ENCODE peak calls at places on chromosomes 2 and 18, in ten cellular contexts. One of them, this sample, is unnamed.
A peak's percentile ranks its signal among the peaks of the same experiment; 100 is the strongest.

GRCh38 chr2:42128731-42129486 is 40.2 kb upstream of the EML4 start:
- DNase-seq in tibial nerve: no peak
- DNase-seq in sigmoid colon: no peak
- DNase-seq in K562: no peak
- DNase-seq in ovary: no peak
- DNase-seq in A549: no peak
- DNase-seq in transverse colon: no peak
- DNase-seq in suprapubic skin: no peak
- DNase-seq in H1: no peak
- DNase-seq in SK-N-SH: no peak
- DNase-seq in this sample: no peak

GRCh38 chr18:48921305-48922202 is 29.2 kb downstream of the SMAD7 start:
- DNase-seq in tibial nerve: no peak
- DNase-seq in sigmoid colon: peak; percentile 63
- DNase-seq in K562: no peak
- DNase-seq in ovary: no peak
- DNase-seq in A549: no peak
- DNase-seq in transverse colon: no peak
- DNase-seq in suprapubic skin: peak; percentile 58
- DNase-seq in H1: no peak
- DNase-seq in SK-N-SH: no peak
- DNase-seq in this sample: no peak

GRCh38 chr2:217805679-217806479 is 196.9 kb downstream of the TNS1 start:
- DNase-seq in tibial nerve: no peak
- DNase-seq in sigmoid colon: peak; percentile 25
- DNase-seq in K562: no peak
- DNase-seq in ovary: peak; percentile 25
- DNase-seq in A549: no peak
- DNase-seq in transverse colon: no peak
- DNase-seq in suprapubic skin: peak; percentile 57
- DNase-seq in H1: no peak
- DNase-seq in SK-N-SH: no peak
- DNase-seq in this sample: no peak

GRCh38 chr2:202237787-202238233 is 587 bp downstream of the SUMO1 start:
- DNase-seq in tibial nerve: peak; percentile 6
- DNase-seq in sigmoid colon: peak; percentile 66
- DNase-seq in K562: no peak
- DNase-seq in ovary: no peak
- DNase-seq in A549: peak; percentile 36
- DNase-seq in transverse colon: peak; percentile 21
- DNase-seq in suprapubic skin: peak; percentile 68
- DNase-seq in H1: no peak
- DNase-seq in SK-N-SH: peak; percentile 61
- DNase-seq in this sample: no peak

GRCh38 chr2:172098650-172099471 is 3.8 kb downstream of the DLX2 start:
- DNase-seq in tibial nerve: no peak
- DNase-seq in sigmoid colon: peak; percentile 63
- DNase-seq in K562: peak; percentile 95
- DNase-seq in ovary: no peak
- DNase-seq in A549: peak; percentile 77
- DNase-seq in transverse colon: peak; percentile 34
- DNase-seq in suprapubic skin: no peak
- DNase-seq in H1: peak; percentile 69
- DNase-seq in SK-N-SH: peak; percentile 69
- DNase-seq in this sample: no peak

GRCh38 chr2:222283634-222284033 is 15.2 kb downstream of the PAX3 start:
- DNase-seq in tibial nerve: no peak
- DNase-seq in sigmoid colon: no peak
- DNase-seq in K562: no peak
- DNase-seq in ovary: no peak
- DNase-seq in A549: no peak
- DNase-seq in transverse colon: no peak
- DNase-seq in suprapubic skin: no peak
- DNase-seq in H1: no peak
- DNase-seq in SK-N-SH: no peak
- DNase-seq in this sample: no peak

GRCh38 chr18:48801728-48802542 is 148.8 kb downstream of the SMAD7 start:
- DNase-seq in tibial nerve: no peak
- DNase-seq in sigmoid colon: peak; percentile 39
- DNase-seq in K562: no peak
- DNase-seq in ovary: no peak
- DNase-seq in A549: no peak
- DNase-seq in transverse colon: peak; percentile 67
- DNase-seq in suprapubic skin: no peak
- DNase-seq in H1: peak; percentile 33
- DNase-seq in SK-N-SH: no peak
- DNase-seq in this sample: peak; percentile 35

GRCh38 chr2:179619947-179620467 is 241.4 kb downstream of the ZNF385B start:
- DNase-seq in tibial nerve: no peak
- DNase-seq in sigmoid colon: no peak
- DNase-seq in K562: no peak
- DNase-seq in ovary: no peak
- DNase-seq in A549: no peak
- DNase-seq in transverse colon: no peak
- DNase-seq in suprapubic skin: no peak
- DNase-seq in H1: no peak
- DNase-seq in SK-N-SH: no peak
- DNase-seq in this sample: no peak

GRCh38 chr2:45786030-45786830 is 134.8 kb downstream of the PRKCE start:
- DNase-seq in tibial nerve: no peak
- DNase-seq in sigmoid colon: peak; percentile 29
- DNase-seq in K562: peak; percentile 59
- DNase-seq in ovary: no peak
- DNase-seq in A549: no peak
- DNase-seq in transverse colon: no peak
- DNase-seq in suprapubic skin: peak; percentile 3
- DNase-seq in H1: no peak
- DNase-seq in SK-N-SH: peak; percentile 75
- DNase-seq in this sample: no peak

GRCh38 chr2:177348735-177349693 is 43.6 kb upstream of the AGPS start:
- DNase-seq in tibial nerve: no peak
- DNase-seq in sigmoid colon: no peak
- DNase-seq in K562: no peak
- DNase-seq in ovary: no peak
- DNase-seq in A549: no peak
- DNase-seq in transverse colon: no peak
- DNase-seq in suprapubic skin: no peak
- DNase-seq in H1: no peak
- DNase-seq in SK-N-SH: no peak
- DNase-seq in this sample: no peak
- TF ChIP-seq EP300 in tibial nerve: no peak
- TF ChIP-seq EP300 in sigmoid colon: no peak
- TF ChIP-seq EP300 in K562: no peak
- TF ChIP-seq EP300 in ovary: no peak
- TF ChIP-seq EP300 in A549: no peak
- TF ChIP-seq EP300 in transverse colon: no peak
- TF ChIP-seq EP300 in suprapubic skin: no peak
- TF ChIP-seq EP300 in H1: no peak
- TF ChIP-seq EP300 in SK-N-SH: no peak
- TF ChIP-seq EP300 in this sample: no peak

GRCh38 chr2:121709776-121710469 is 26.8 kb downstream of the NIFK start:
- DNase-seq in tibial nerve: no peak
- DNase-seq in sigmoid colon: no peak
- DNase-seq in K562: peak; percentile 1
- DNase-seq in ovary: no peak
- DNase-seq in A549: no peak
- DNase-seq in transverse colon: no peak
- DNase-seq in suprapubic skin: no peak
- DNase-seq in H1: no peak
- DNase-seq in SK-N-SH: no peak
- DNase-seq in this sample: no peak

GRCh38 chr2:121705958-121706357 is 30.7 kb downstream of the NIFK start:
- DNase-seq in tibial nerve: no peak
- DNase-seq in sigmoid colon: no peak
- DNase-seq in K562: no peak
- DNase-seq in ovary: no peak
- DNase-seq in A549: no peak
- DNase-seq in transverse colon: no peak
- DNase-seq in suprapubic skin: no peak
- DNase-seq in H1: no peak
- DNase-seq in SK-N-SH: no peak
- DNase-seq in this sample: no peak

GRCh38 chr2:121705390-121705789 is 31.3 kb downstream of the NIFK start:
- DNase-seq in tibial nerve: no peak
- DNase-seq in sigmoid colon: peak; percentile 28
- DNase-seq in K562: no peak
- DNase-seq in ovary: no peak
- DNase-seq in A549: no peak
- DNase-seq in transverse colon: no peak
- DNase-seq in suprapubic skin: no peak
- DNase-seq in H1: no peak
- DNase-seq in SK-N-SH: no peak
- DNase-seq in this sample: no peak

GRCh38 chr2:121707344-121707919 is 29.2 kb downstream of the NIFK start:
- DNase-seq in tibial nerve: no peak
- DNase-seq in sigmoid colon: peak; percentile 3
- DNase-seq in K562: no peak
- DNase-seq in ovary: no peak
- DNase-seq in A549: peak; percentile 71
- DNase-seq in transverse colon: no peak
- DNase-seq in suprapubic skin: no peak
- DNase-seq in H1: no peak
- DNase-seq in SK-N-SH: no peak
- DNase-seq in this sample: no peak

GRCh38 chr2:121707920-121708361 is 28.7 kb downstream of the NIFK start:
- DNase-seq in tibial nerve: no peak
- DNase-seq in sigmoid colon: no peak
- DNase-seq in K562: no peak
- DNase-seq in ovary: no peak
- DNase-seq in A549: peak; percentile 73
- DNase-seq in transverse colon: peak; percentile 66
- DNase-seq in suprapubic skin: no peak
- DNase-seq in H1: no peak
- DNase-seq in SK-N-SH: no peak
- DNase-seq in this sample: no peak
- TF ChIP-seq EP300 in tibial nerve: no peak
- TF ChIP-seq EP300 in sigmoid colon: no peak
- TF ChIP-seq EP300 in K562: no peak
- TF ChIP-seq EP300 in ovary: no peak
- TF ChIP-seq EP300 in A549: no peak
- TF ChIP-seq EP300 in transverse colon: no peak
- TF ChIP-seq EP300 in suprapubic skin: no peak
- TF ChIP-seq EP300 in H1: no peak
- TF ChIP-seq EP300 in SK-N-SH: no peak
- TF ChIP-seq EP300 in this sample: no peak

GRCh38 chr2:180657054-180657453 is 323.4 kb upstream of the UBE2E3 start:
- DNase-seq in tibial nerve: no peak
- DNase-seq in sigmoid colon: no peak
- DNase-seq in K562: no peak
- DNase-seq in ovary: no peak
- DNase-seq in A549: peak; percentile 42
- DNase-seq in transverse colon: no peak
- DNase-seq in suprapubic skin: no peak
- DNase-seq in H1: no peak
- DNase-seq in SK-N-SH: no peak
- DNase-seq in this sample: no peak
- TF ChIP-seq EP300 in tibial nerve: no peak
- TF ChIP-seq EP300 in sigmoid colon: no peak
- TF ChIP-seq EP300 in K562: no peak
- TF ChIP-seq EP300 in ovary: no peak
- TF ChIP-seq EP300 in A549: no peak
- TF ChIP-seq EP300 in transverse colon: no peak
- TF ChIP-seq EP300 in suprapubic skin: no peak
- TF ChIP-seq EP300 in H1: no peak
- TF ChIP-seq EP300 in SK-N-SH: peak; percentile 34
- TF ChIP-seq EP300 in this sample: no peak

GRCh38 chr18:13465476-13465875 is 246.9 kb downstream of the LDLRAD4 start:
- DNase-seq in tibial nerve: no peak
- DNase-seq in sigmoid colon: no peak
- DNase-seq in K562: no peak
- DNase-seq in ovary: no peak
- DNase-seq in A549: no peak
- DNase-seq in transverse colon: no peak
- DNase-seq in suprapubic skin: peak; percentile 57
- DNase-seq in H1: no peak
- DNase-seq in SK-N-SH: no peak
- DNase-seq in this sample: no peak

GRCh38 chr18:13463526-13463925 is 245.0 kb downstream of the LDLRAD4 start:
- DNase-seq in tibial nerve: no peak
- DNase-seq in sigmoid colon: peak; percentile 45
- DNase-seq in K562: no peak
- DNase-seq in ovary: no peak
- DNase-seq in A549: no peak
- DNase-seq in transverse colon: no peak
- DNase-seq in suprapubic skin: peak; percentile 19
- DNase-seq in H1: no peak
- DNase-seq in SK-N-SH: no peak
- DNase-seq in this sample: no peak

GRCh38 chr18:13465126-13465446 is 246.5 kb downstream of the LDLRAD4 start:
- DNase-seq in tibial nerve: no peak
- DNase-seq in sigmoid colon: peak; percentile 2
- DNase-seq in K562: no peak
- DNase-seq in ovary: no peak
- DNase-seq in A549: no peak
- DNase-seq in transverse colon: no peak
- DNase-seq in suprapubic skin: no peak
- DNase-seq in H1: no peak
- DNase-seq in SK-N-SH: no peak
- DNase-seq in this sample: no peak

GRCh38 chr18:13462686-13463085 is 244.1 kb downstream of the LDLRAD4 start:
- DNase-seq in tibial nerve: no peak
- DNase-seq in sigmoid colon: peak; percentile 45
- DNase-seq in K562: no peak
- DNase-seq in ovary: no peak
- DNase-seq in A549: no peak
- DNase-seq in transverse colon: no peak
- DNase-seq in suprapubic skin: peak; percentile 40
- DNase-seq in H1: no peak
- DNase-seq in SK-N-SH: no peak
- DNase-seq in this sample: no peak

GRCh38 chr18:13464432-13465125 is 246.0 kb downstream of the LDLRAD4 start:
- DNase-seq in tibial nerve: peak; percentile 28
- DNase-seq in sigmoid colon: peak; percentile 79
- DNase-seq in K562: peak; percentile 25
- DNase-seq in ovary: no peak
- DNase-seq in A549: no peak
- DNase-seq in transverse colon: peak; percentile 59
- DNase-seq in suprapubic skin: peak; percentile 74
- DNase-seq in H1: no peak
- DNase-seq in SK-N-SH: no peak
- DNase-seq in this sample: peak; percentile 39
- TF ChIP-seq EP300 in tibial nerve: no peak
- TF ChIP-seq EP300 in sigmoid colon: no peak
- TF ChIP-seq EP300 in K562: no peak
- TF ChIP-seq EP300 in ovary: no peak
- TF ChIP-seq EP300 in A549: no peak
- TF ChIP-seq EP300 in transverse colon: no peak
- TF ChIP-seq EP300 in suprapubic skin: no peak
- TF ChIP-seq EP300 in H1: no peak
- TF ChIP-seq EP300 in SK-N-SH: no peak
- TF ChIP-seq EP300 in this sample: no peak

This sample was measured in stomach.